ENCODE peak calls at places on chromosome 2, in nine cellular contexts. R is uterus; G is CD8-positive, alpha-beta T cell; P is fibroblast of lung; E is hepatocyte; Y is AG04450; W is cardiac muscle cell; V is stomach; X is tibial artery. B is an unnamed sample. For H3K27me3 and H3K9me3, the result is how much of the 10 kb centered on the place peaks cover.

GRCh38 chr2:179745615-179746263 is 115.7 kb downstream of the ZNF385B start:
- DNase-seq in R (no peak), G (no peak), P (peak), E (no peak), Y (no peak), W (no peak), V (no peak), X (no peak), B (no peak)

GRCh38 chr2:23380562-23381065 is 4.4 kb upstream of the KLHL29 start:
- DNase-seq in R (no peak), G (no peak), P (peak), E (no peak), Y (no peak), W (peak), V (no peak), X (no peak), B (no peak)

GRCh38 chr2:111168528-111168929 is 47.8 kb downstream of the BCL2L11 start:
- DNase-seq in R (peak), G (no peak), P (peak), E (peak), Y (peak), W (peak), V (peak), X (no peak), B (no peak)

GRCh38 chr2:69188174-69188900 is 175.4 kb downstream of the ANTXR1 start:
- DNase-seq in R (no peak), G (no peak), P (no peak), E (no peak), Y (no peak), W (no peak), V (no peak), X (no peak), B (no peak)

GRCh38 chr2:172970660-172971059 is 105.0 kb upstream of the MAP3K20 start:
- DNase-seq in R (no peak), G (no peak), P (no peak), E (no peak), Y (no peak), W (no peak), V (no peak), X (no peak), B (no peak)

GRCh38 chr2:219118504-219118903 is 42.1 kb downstream of the NHEJ1 start:
- DNase-seq in R (no peak), G (no peak), P (no peak), E (peak), Y (no peak), W (no peak), V (no peak), X (no peak), B (no peak)

GRCh38 chr2:205754924-205755321 is 72.6 kb downstream of the NRP2 start:
- DNase-seq in R (no peak), G (no peak), P (peak), E (no peak), Y (no peak), W (peak), V (no peak), X (no peak), B (no peak)

GRCh38 chr2:57330447-57330846 is 716.2 kb upstream of the VRK2 start:
- DNase-seq in R (no peak), G (no peak), P (peak), E (no peak), Y (no peak), W (no peak), V (no peak), X (no peak), B (no peak)

GRCh38 chr2:72515696-72516095 is 310.1 kb downstream of the EXOC6B start:
- DNase-seq in R (no peak), G (no peak), P (no peak), E (no peak), Y (no peak), W (peak), V (no peak), X (no peak), B (no peak)

GRCh38 chr2:65576861-65577601 is 144.6 kb upstream of the SPRED2 start:
- DNase-seq in R (no peak), G (no peak), P (peak), E (peak), Y (peak), W (peak), V (no peak), X (no peak), B (peak)

GRCh38 chr2:98907966-98908905 is 27.8 kb downstream of the CRACDL start:
- DNase-seq in R (no peak), G (no peak), P (no peak), E (no peak), Y (no peak), W (no peak), V (peak), X (peak), B (no peak)

GRCh38 chr2:113266431-113266830 is 12.3 kb downstream of the PAX8 start:
- DNase-seq in R (no peak), G (no peak), P (no peak), E (no peak), Y (no peak), W (no peak), V (no peak), X (no peak), B (no peak)
- H3K27me3 ChIP-seq in R (under half), G (under half), P (half or more), E (under half), Y (under half), W (half or more), V (under half), X (under half), B (under half)

GRCh38 chr2:200039847-200040246 is 84.5 kb downstream of the MAIP1 start:
- DNase-seq in R (no peak), G (no peak), P (peak), E (peak), Y (peak), W (peak), V (no peak), X (no peak), B (no peak)

GRCh38 chr2:200028998-200029397 is 73.6 kb downstream of the MAIP1 start:
- DNase-seq in R (no peak), G (no peak), P (peak), E (no peak), Y (no peak), W (no peak), V (no peak), X (no peak), B (no peak)

GRCh38 chr2:200034816-200035215 is 79.4 kb downstream of the MAIP1 start:
- DNase-seq in R (no peak), G (no peak), P (no peak), E (no peak), Y (no peak), W (no peak), V (no peak), X (no peak), B (no peak)

GRCh38 chr2:200032895-200033294 is 77.5 kb downstream of the MAIP1 start:
- DNase-seq in R (no peak), G (no peak), P (no peak), E (no peak), Y (no peak), W (no peak), V (no peak), X (no peak), B (no peak)

GRCh38 chr2:200033939-200034338 is 78.6 kb downstream of the MAIP1 start:
- DNase-seq in R (no peak), G (no peak), P (no peak), E (no peak), Y (no peak), W (no peak), V (no peak), X (no peak), B (no peak)
- H3K9me3 ChIP-seq in R (under half), G (under half), P (under half), E (under half), Y (under half), W (under half), V (under half), X (under half), B (under half)

GRCh38 chr2:151071382-151071781 is 190.3 kb downstream of the RBM43 start:
- DNase-seq in R (no peak), G (no peak), P (peak), E (peak), Y (no peak), W (peak), V (no peak), X (no peak), B (no peak)
- TF ChIP-seq CTCF in R (no peak), G (no peak), P (peak), E (peak), Y (peak), W (peak), V (no peak), X (no peak), B (no peak)

DNA sequence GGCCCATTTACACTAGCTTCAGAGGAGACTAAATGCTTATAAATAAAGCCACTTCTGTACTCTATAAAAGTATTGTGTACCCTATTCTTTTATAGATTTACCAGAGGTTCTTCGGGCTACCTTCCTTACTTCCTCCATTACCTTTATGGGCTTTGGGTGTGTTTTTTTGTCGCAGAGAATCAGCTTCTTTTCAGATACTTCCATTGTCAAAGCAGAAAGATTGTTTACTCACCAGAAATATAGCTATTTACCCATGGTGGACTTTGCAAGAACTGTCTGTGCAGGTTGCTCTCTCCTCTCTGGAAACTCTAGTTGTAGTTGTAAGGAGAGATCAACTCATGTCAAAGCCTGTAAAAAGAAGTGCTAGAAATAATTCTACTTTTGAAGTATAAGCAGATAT is 14.8 kb downstream of the CCDC121 start:
- DNase-seq in R (no peak), G (no peak), P (no peak), E (no peak), Y (no peak), W (no peak), V (no peak), X (no peak), B (no peak)
- H3K27me3 ChIP-seq in R (under half), G (under half), P (under half), E (under half), Y (under half), W (under half), V (under half), X (under half), B (under half)

DNA sequence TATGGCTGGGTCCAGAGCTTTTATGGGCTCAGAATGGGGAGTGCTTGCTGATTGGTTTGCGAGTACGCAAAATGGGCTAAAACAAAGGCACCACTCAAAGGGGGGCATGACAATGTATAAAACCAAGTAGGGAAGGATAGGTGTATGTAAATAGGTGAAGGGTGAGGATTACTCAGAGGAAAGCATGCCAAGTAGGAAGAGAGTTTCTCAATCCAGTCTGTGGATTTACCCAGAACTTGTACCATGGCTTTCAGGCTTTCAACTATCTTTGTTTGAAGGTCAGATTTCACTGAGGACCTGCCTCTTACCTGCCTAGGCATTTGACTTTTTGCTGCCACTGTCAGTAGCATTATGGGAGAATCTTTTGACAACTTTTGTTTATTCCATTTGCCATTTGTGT is 92.3 kb downstream of the RAB3GAP1 start:
- DNase-seq in R (no peak), G (no peak), P (peak), E (no peak), Y (no peak), W (no peak), V (no peak), X (no peak), B (no peak)
- H3K9me3 ChIP-seq in R (under half), G (under half), P (under half), E (under half), Y (under half), W (under half), V (under half), X (under half), B (under half)

GRCh38 chr2:114076961-114077360 is 187.1 kb downstream of the ACTR3 start:
- DNase-seq in R (no peak), G (no peak), P (no peak), E (peak), Y (no peak), W (no peak), V (no peak), X (no peak), B (no peak)
- TF ChIP-seq CTCF in R (no peak), G (no peak), P (no peak), E (no peak), Y (no peak), W (no peak), V (no peak), X (no peak), B (no peak)

GRCh38 chr2:176186024-176186423 is 2.4 kb upstream of the HOXD1 start:
- DNase-seq in R (no peak), G (no peak), P (no peak), E (no peak), Y (no peak), W (no peak), V (no peak), X (no peak), B (no peak)

GRCh38 chr2:176181551-176181950 is 6.9 kb upstream of the HOXD1 start:
- DNase-seq in R (no peak), G (no peak), P (no peak), E (no peak), Y (no peak), W (no peak), V (no peak), X (no peak), B (no peak)

GRCh38 chr2:176187306-176188217 is 906 bp upstream of the HOXD1 start:
- DNase-seq in R (no peak), G (no peak), P (no peak), E (no peak), Y (no peak), W (no peak), V (no peak), X (no peak), B (no peak)

GRCh38 chr2:176182671-176183070 is 5.8 kb upstream of the HOXD1 start:
- DNase-seq in R (no peak), G (no peak), P (no peak), E (no peak), Y (no peak), W (no peak), V (no peak), X (no peak), B (no peak)

DNA sequence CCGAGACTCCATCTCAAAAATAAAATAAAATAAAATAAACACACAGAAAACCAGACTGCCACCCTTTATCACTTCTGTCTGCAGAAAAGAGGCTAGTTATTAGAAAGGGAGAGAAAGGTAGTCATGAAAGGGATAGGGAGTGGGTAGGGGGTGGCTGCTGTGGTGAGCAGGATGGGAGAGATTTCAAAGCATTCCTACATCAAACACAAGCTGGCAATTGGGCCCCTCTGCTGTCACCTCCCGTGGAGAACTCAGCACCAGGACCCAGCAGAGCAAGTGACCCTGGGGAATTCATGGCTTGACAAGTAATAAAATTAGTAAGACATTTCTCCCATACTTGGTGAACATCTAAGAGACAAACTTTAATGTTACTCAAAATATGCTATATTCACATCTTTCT is 3.7 kb upstream of the HOXD1 start:
- DNase-seq in R (no peak), G (no peak), P (no peak), E (no peak), Y (no peak), W (no peak), V (no peak), X (no peak), B (no peak)
- H3K27me3 ChIP-seq in R (under half), G (under half), P (under half), E (half or more), Y (under half), W (half or more), V (half or more), X (under half), B (under half)

B was measured in right atrium auricular region.